ENCODE peak calls at places on chromosomes 6 and 20, in five cellular contexts. R is GM12878, V is cardiac fibroblast, M is fibroblast of mammary gland, S is foreskin fibroblast. Q is an unnamed sample.

GRCh38 chr6:148770408-148771211 is 23.8 kb downstream of the UST start:
- DNase-seq in V (no peak), M (no peak), R (no peak), S (no peak), Q (no peak)

GRCh38 chr6:35473075-35473848 is 5.1 kb downstream of the RPL10A start:
- DNase-seq in R (no peak), M (no peak), S (no peak), V (no peak), Q (no peak)

GRCh38 chr20:44092551-44093248 is 94.3 kb downstream of the JPH2 start:
- DNase-seq in R (no peak), V (peak), M (peak), S (peak), Q (peak)

GRCh38 chr6:134519456-134519855 is 201.5 kb upstream of the SGK1 start:
- DNase-seq in S (no peak), V (peak), R (peak), M (no peak), Q (no peak)

GRCh38 chr20:58854638-58855471 is 2.3 kb downstream of the GNAS start:
- DNase-seq in M (no peak), R (no peak), V (no peak), S (no peak), Q (no peak)

GRCh38 chr20:36158160-36158741 is 3.7 kb downstream of the EPB41L1 start:
- DNase-seq in S (no peak), M (no peak), R (no peak), V (no peak), Q (no peak)

GRCh38 chr6:36436466-36436865 is 6.2 kb downstream of the PXT1 start:
- DNase-seq in M (peak), V (peak), S (peak), R (no peak), Q (no peak)

GRCh38 chr6:46184114-46184513 is 13.3 kb upstream of the ENPP5 start:
- DNase-seq in M (peak), S (peak), R (no peak), V (peak), Q (peak)

GRCh38 chr20:23399568-23400241 is 21.6 kb downstream of the NAPB start:
- DNase-seq in R (no peak), S (peak), M (peak), V (peak), Q (no peak)

GRCh38 chr6:14417377-14417776 is 299.8 kb downstream of the CD83 start:
- DNase-seq in M (no peak), R (no peak), V (no peak), S (no peak), Q (peak)

GRCh38 chr20:54223285-54223684 is 15.4 kb downstream of the PFDN4 start:
- DNase-seq in V (no peak), S (no peak), R (no peak), M (no peak), Q (no peak)

GRCh38 chr6:98828991-98829411 is 5.4 kb upstream of the POU3F2 start:
- DNase-seq in V (no peak), M (no peak), R (no peak), S (no peak), Q (no peak)

GRCh38 chr6:26576929-26577719 is 19.6 kb upstream of the ABT1 start:
- DNase-seq in R (no peak), V (peak), S (peak), M (peak), Q (peak)

GRCh38 chr20:44137210-44137781 is 49.7 kb downstream of the JPH2 start:
- DNase-seq in M (no peak), S (no peak), R (no peak), V (peak), Q (no peak)

GRCh38 chr6:82875573-82876185 is 190.0 kb downstream of the UBE3D start:
- DNase-seq in S (peak), V (peak), M (peak), R (no peak), Q (peak)

GRCh38 chr6:111803384-111803783 is 69.9 kb downstream of the FYN start:
- DNase-seq in V (no peak), M (no peak), S (no peak), R (no peak), Q (no peak)

GRCh38 chr20:10673176-10673830 is 496 bp downstream of the JAG1 start:
- DNase-seq in V (no peak), S (no peak), R (no peak), M (no peak), Q (no peak)

GRCh38 chr6:155050311-155050710 is 55.2 kb downstream of the TIAM2 start:
- DNase-seq in M (no peak), V (no peak), R (peak), S (no peak), Q (no peak)

GRCh38 chr6:40779399-40779798 is 192.2 kb upstream of the LRFN2 start:
- DNase-seq in R (no peak), M (peak), V (peak), S (peak), Q (peak)

DNA sequence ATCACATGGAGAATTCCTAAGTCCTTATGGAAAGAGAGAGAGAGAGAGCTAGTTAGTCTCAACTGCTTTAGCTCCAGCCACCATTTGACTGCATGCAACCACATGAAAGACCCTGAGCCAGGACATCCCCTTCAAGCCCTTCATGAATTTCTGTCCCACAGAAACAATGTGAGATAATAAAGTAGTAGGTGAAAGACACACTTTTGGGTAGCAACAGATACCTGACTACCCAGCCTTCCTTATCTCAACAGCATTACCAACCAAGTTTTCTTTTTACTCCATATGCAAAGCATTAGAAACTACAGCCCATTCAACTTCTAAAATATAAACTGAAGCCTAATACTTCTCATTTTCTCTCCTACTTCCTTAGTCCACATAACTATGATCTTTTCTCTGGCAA is 23.2 kb upstream of the THEMIS start:
- DNase-seq in R (no peak), M (no peak), S (no peak), V (no peak), Q (no peak)
- TF ChIP-seq CTCF in R (no peak), M (no peak), S (no peak), V (no peak), Q (no peak)

GRCh38 chr6:21360353-21360752 is 233.2 kb upstream of the SOX4 start:
- DNase-seq in M (no peak), V (no peak), S (no peak), R (no peak), Q (no peak)
- TF ChIP-seq CTCF in M (no peak), V (no peak), S (no peak), R (no peak), Q (no peak)

GRCh38 chr6:108251252-108251651 is 9.6 kb downstream of the SNX3 start:
- DNase-seq in S (no peak), R (no peak), V (no peak), M (no peak), Q (no peak)

GRCh38 chr6:108247965-108248536 is 12.8 kb downstream of the SNX3 start:
- DNase-seq in R (no peak), S (no peak), V (no peak), M (no peak), Q (no peak)

GRCh38 chr6:108254436-108255410 is 6.1 kb downstream of the SNX3 start:
- DNase-seq in S (no peak), V (no peak), R (no peak), M (no peak), Q (no peak)

GRCh38 chr6:108252055-108252454 is 8.8 kb downstream of the SNX3 start:
- DNase-seq in S (no peak), R (no peak), V (no peak), M (no peak), Q (no peak)

GRCh38 chr6:108250240-108250866 is 10.5 kb downstream of the SNX3 start:
- DNase-seq in M (peak), S (peak), V (peak), R (no peak), Q (peak)
- TF ChIP-seq CTCF in M (peak), S (peak), V (peak), R (peak), Q (no peak)

DNA sequence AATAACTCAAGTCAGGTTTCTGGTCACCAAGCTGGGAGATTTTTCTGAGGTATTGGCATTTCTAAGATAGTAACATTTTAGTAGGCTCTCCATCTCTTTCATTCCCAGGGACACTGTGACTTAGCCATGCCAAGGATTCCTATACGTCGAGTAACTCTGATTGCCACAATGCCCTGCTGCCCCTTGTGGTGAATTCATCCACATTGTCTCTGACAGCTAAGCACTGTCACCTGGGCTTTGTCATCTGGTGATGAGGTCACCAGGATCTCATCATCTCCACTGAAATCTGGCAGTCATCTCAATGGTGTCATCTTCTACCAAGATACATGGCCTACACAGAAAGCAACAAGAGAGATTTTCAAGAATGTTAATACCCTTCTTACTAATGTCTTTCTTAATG is 246.6 kb downstream of the CD109 start:
- DNase-seq in R (no peak), V (no peak), M (peak), S (peak), Q (peak)
- TF ChIP-seq CTCF in R (no peak), V (peak), M (peak), S (no peak), Q (no peak)

GRCh38 chr6:118719351-118720124 is 68.1 kb upstream of the CEP85L start:
- DNase-seq in V (no peak), S (no peak), M (no peak), R (no peak), Q (no peak)

GRCh38 chr6:118725944-118726343 is 74.6 kb upstream of the CEP85L start:
- DNase-seq in M (no peak), V (no peak), S (no peak), R (no peak), Q (peak)

GRCh38 chr6:118724211-118724610 is 72.8 kb upstream of the CEP85L start:
- DNase-seq in S (no peak), R (no peak), M (no peak), V (peak), Q (peak)

GRCh38 chr6:118720125-118720473 is 68.7 kb upstream of the CEP85L start:
- DNase-seq in S (no peak), V (no peak), R (no peak), M (no peak), Q (no peak)

DNA sequence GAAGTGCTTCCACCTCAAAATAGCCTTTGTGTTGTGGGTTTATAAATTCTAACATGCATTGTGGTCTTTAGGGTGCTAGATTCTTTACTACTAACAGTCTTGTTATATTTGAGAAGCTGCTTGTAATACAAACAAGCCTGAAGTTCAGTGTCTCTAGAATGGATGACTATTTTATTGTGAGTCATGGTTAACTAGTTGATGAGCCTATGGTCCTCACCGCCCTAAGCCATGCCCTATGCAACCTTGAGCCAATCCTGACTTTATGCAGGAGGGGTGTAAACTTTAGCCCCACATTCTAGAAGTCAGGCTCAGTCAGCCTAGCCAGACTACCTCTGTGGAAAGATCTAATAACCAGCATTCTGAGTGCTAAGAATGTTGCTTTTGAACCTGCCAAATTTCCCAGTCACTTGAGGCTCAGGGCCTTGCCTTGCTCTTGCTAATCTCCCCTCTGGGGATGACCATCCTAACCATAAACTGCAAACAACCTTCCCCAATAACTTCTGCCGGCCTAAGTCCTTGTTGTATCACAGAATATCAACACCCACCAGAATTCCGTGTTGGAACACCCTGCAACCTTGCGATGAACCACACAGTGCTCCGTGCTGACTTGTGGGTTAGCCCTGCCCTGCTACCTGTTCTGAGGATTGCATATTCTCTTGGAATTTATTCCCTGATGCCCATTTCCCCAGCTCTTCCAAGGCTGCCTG is 71.6 kb upstream of the CEP85L start:
- DNase-seq in S (no peak), V (no peak), M (peak), R (no peak), Q (no peak)
- TF ChIP-seq CTCF in S (no peak), V (no peak), M (no peak), R (no peak), Q (no peak)

GRCh38 chr20:14947536-14947935 is 610.1 kb upstream of the FLRT3 start:
- DNase-seq in R (no peak), S (no peak), V (no peak), M (no peak), Q (no peak)

GRCh38 chr20:14951707-14952106 is 614.3 kb upstream of the FLRT3 start:
- DNase-seq in M (peak), R (no peak), V (peak), S (peak), Q (peak)

GRCh38 chr20:14950633-14951032 is 613.2 kb upstream of the FLRT3 start:
- DNase-seq in M (no peak), S (no peak), V (no peak), R (no peak), Q (no peak)

GRCh38 chr20:14951105-14951504 is 613.7 kb upstream of the FLRT3 start:
- DNase-seq in R (no peak), V (no peak), S (no peak), M (peak), Q (no peak)

DNA sequence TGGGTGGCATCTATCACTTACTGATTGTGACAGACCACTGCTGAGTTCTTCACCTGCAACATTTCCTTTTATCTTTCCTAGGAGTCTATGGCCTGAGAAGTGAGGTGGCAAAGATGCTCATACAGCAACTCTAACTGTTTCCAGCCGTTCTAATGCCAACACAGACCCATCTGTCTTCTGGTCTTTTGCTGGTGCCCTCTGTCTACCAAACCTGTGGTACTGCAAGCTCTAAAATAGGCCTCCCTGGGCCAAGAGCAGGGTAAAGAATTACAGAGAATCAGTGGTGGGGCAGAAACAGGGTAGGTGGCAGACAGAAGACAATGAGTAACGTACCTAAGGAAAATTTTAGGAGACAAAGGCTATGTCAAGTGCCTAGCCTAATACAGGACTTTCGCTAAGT is 611.0 kb upstream of the FLRT3 start:
- DNase-seq in M (no peak), V (no peak), S (no peak), R (no peak), Q (peak)
- TF ChIP-seq CTCF in M (no peak), V (no peak), S (no peak), R (no peak), Q (peak)